ENCODE peak calls at places on chromosome 1, in eight cellular contexts. One of them, this sample, is unnamed.

GRCh38 chr1:59081795-59082194 is 215.1 kb upstream of the FGGY start:
- DNase-seq in IMR-90: no peak
- DNase-seq in kidney epithelial cell: no peak
- DNase-seq in lower leg skin: no peak
- DNase-seq in iPS-NIHi11: no peak
- DNase-seq in CD4-positive, alpha-beta memory T cell: no peak
- DNase-seq in stimulated activated CD4-positive, alpha-beta T cell treated with anti-CD3 and anti-CD28 coated beads, TNF-alpha, amount 100 ng/mL, for 48 hours: no peak
- DNase-seq in upper lobe of right lung: no peak
- DNase-seq in this sample: no peak

GRCh38 chr1:11211925-11212587 is 22.9 kb downstream of the ANGPTL7 start:
- DNase-seq in IMR-90: no peak
- DNase-seq in kidney epithelial cell: no peak
- DNase-seq in lower leg skin: no peak
- DNase-seq in iPS-NIHi11: no peak
- DNase-seq in CD4-positive, alpha-beta memory T cell: no peak
- DNase-seq in stimulated activated CD4-positive, alpha-beta T cell treated with anti-CD3 and anti-CD28 coated beads, TNF-alpha, amount 100 ng/mL, for 48 hours: no peak
- DNase-seq in upper lobe of right lung: no peak
- DNase-seq in this sample: no peak

GRCh38 chr1:232452137-232452536 is 177.8 kb downstream of the SIPA1L2 start:
- DNase-seq in IMR-90: no peak
- DNase-seq in kidney epithelial cell: no peak
- DNase-seq in lower leg skin: no peak
- DNase-seq in iPS-NIHi11: no peak
- DNase-seq in CD4-positive, alpha-beta memory T cell: no peak
- DNase-seq in stimulated activated CD4-positive, alpha-beta T cell treated with anti-CD3 and anti-CD28 coated beads, TNF-alpha, amount 100 ng/mL, for 48 hours: no peak
- DNase-seq in upper lobe of right lung: no peak
- DNase-seq in this sample: no peak

GRCh38 chr1:232169436-232169835 is 460.5 kb downstream of the SIPA1L2 start:
- DNase-seq in IMR-90: no peak
- DNase-seq in kidney epithelial cell: no peak
- DNase-seq in lower leg skin: no peak
- DNase-seq in iPS-NIHi11: no peak
- DNase-seq in CD4-positive, alpha-beta memory T cell: no peak
- DNase-seq in stimulated activated CD4-positive, alpha-beta T cell treated with anti-CD3 and anti-CD28 coated beads, TNF-alpha, amount 100 ng/mL, for 48 hours: no peak
- DNase-seq in upper lobe of right lung: no peak
- DNase-seq in this sample: no peak

GRCh38 chr1:235470741-235471439 is 33.4 kb downstream of the B3GALNT2 start:
- DNase-seq in IMR-90: no peak
- DNase-seq in kidney epithelial cell: no peak
- DNase-seq in lower leg skin: no peak
- DNase-seq in iPS-NIHi11: no peak
- DNase-seq in CD4-positive, alpha-beta memory T cell: no peak
- DNase-seq in stimulated activated CD4-positive, alpha-beta T cell treated with anti-CD3 and anti-CD28 coated beads, TNF-alpha, amount 100 ng/mL, for 48 hours: no peak
- DNase-seq in upper lobe of right lung: no peak
- DNase-seq in this sample: no peak

GRCh38 chr1:1157426-1157913 is 16.2 kb upstream of the TTLL10 start:
- DNase-seq in IMR-90: peak; percentile 79
- DNase-seq in kidney epithelial cell: peak; percentile 53
- DNase-seq in lower leg skin: peak; percentile 97
- DNase-seq in iPS-NIHi11: peak; percentile 95
- DNase-seq in CD4-positive, alpha-beta memory T cell: peak; percentile 41
- DNase-seq in stimulated activated CD4-positive, alpha-beta T cell treated with anti-CD3 and anti-CD28 coated beads, TNF-alpha, amount 100 ng/mL, for 48 hours: peak; percentile 60
- DNase-seq in upper lobe of right lung: peak; percentile 95
- DNase-seq in this sample: peak; percentile 94

GRCh38 chr1:202046227-202046626 is 35.8 kb downstream of the ELF3 start:
- DNase-seq in IMR-90: no peak
- DNase-seq in kidney epithelial cell: no peak
- DNase-seq in lower leg skin: no peak
- DNase-seq in iPS-NIHi11: peak; percentile 55
- DNase-seq in CD4-positive, alpha-beta memory T cell: no peak
- DNase-seq in stimulated activated CD4-positive, alpha-beta T cell treated with anti-CD3 and anti-CD28 coated beads, TNF-alpha, amount 100 ng/mL, for 48 hours: no peak
- DNase-seq in upper lobe of right lung: peak; percentile 93
- DNase-seq in this sample: peak; percentile 89

GRCh38 chr1:202343652-202344349 is 2.1 kb upstream of the UBE2T start:
- DNase-seq in IMR-90: peak; percentile 48
- DNase-seq in kidney epithelial cell: no peak
- DNase-seq in lower leg skin: no peak
- DNase-seq in iPS-NIHi11: no peak
- DNase-seq in CD4-positive, alpha-beta memory T cell: peak; percentile 54
- DNase-seq in stimulated activated CD4-positive, alpha-beta T cell treated with anti-CD3 and anti-CD28 coated beads, TNF-alpha, amount 100 ng/mL, for 48 hours: no peak
- DNase-seq in upper lobe of right lung: no peak
- DNase-seq in this sample: no peak

GRCh38 chr1:150764617-150765090 is 924 bp downstream of the CTSS start:
- DNase-seq in IMR-90: peak; percentile 97
- DNase-seq in kidney epithelial cell: peak; percentile 56
- DNase-seq in lower leg skin: no peak
- DNase-seq in iPS-NIHi11: no peak
- DNase-seq in CD4-positive, alpha-beta memory T cell: no peak
- DNase-seq in stimulated activated CD4-positive, alpha-beta T cell treated with anti-CD3 and anti-CD28 coated beads, TNF-alpha, amount 100 ng/mL, for 48 hours: no peak
- DNase-seq in upper lobe of right lung: no peak
- DNase-seq in this sample: no peak

GRCh38 chr1:38018864-38019343 is 6.4 kb downstream of the UTP11 start:
- DNase-seq in IMR-90: peak; percentile 60
- DNase-seq in kidney epithelial cell: no peak
- DNase-seq in lower leg skin: no peak
- DNase-seq in iPS-NIHi11: no peak
- DNase-seq in CD4-positive, alpha-beta memory T cell: no peak
- DNase-seq in stimulated activated CD4-positive, alpha-beta T cell treated with anti-CD3 and anti-CD28 coated beads, TNF-alpha, amount 100 ng/mL, for 48 hours: no peak
- DNase-seq in upper lobe of right lung: no peak
- DNase-seq in this sample: no peak

GRCh38 chr1:22210636-22211035 is 67.7 kb upstream of the WNT4 start:
- DNase-seq in IMR-90: no peak
- DNase-seq in kidney epithelial cell: no peak
- DNase-seq in lower leg skin: no peak
- DNase-seq in iPS-NIHi11: no peak
- DNase-seq in CD4-positive, alpha-beta memory T cell: no peak
- DNase-seq in stimulated activated CD4-positive, alpha-beta T cell treated with anti-CD3 and anti-CD28 coated beads, TNF-alpha, amount 100 ng/mL, for 48 hours: no peak
- DNase-seq in upper lobe of right lung: no peak
- DNase-seq in this sample: no peak

GRCh38 chr1:15454256-15454655 is 2.3 kb upstream of the CELA2A start:
- DNase-seq in IMR-90: peak; percentile 87
- DNase-seq in kidney epithelial cell: peak; percentile 18
- DNase-seq in lower leg skin: no peak
- DNase-seq in iPS-NIHi11: no peak
- DNase-seq in CD4-positive, alpha-beta memory T cell: no peak
- DNase-seq in stimulated activated CD4-positive, alpha-beta T cell treated with anti-CD3 and anti-CD28 coated beads, TNF-alpha, amount 100 ng/mL, for 48 hours: no peak
- DNase-seq in upper lobe of right lung: no peak
- DNase-seq in this sample: no peak

This sample was measured in lower lobe of right lung.